ENCODE peak calls at places on chromosomes 6 and 20, in eight cellular contexts. G is heart left ventricle, X is astrocyte, D is GM23338, S is tibial nerve, N is psoas muscle, O is cardiac muscle cell, C is nephron progenitor cell. Z is an unnamed sample.
A peak's percentile ranks its signal among the peaks of the same experiment; 100 is the strongest.

GRCh38 chr6:30359276-30359675 is 14.3 kb downstream of the RPP21 start:
- DNase-seq in O (no peak), X (no peak), S (no peak), C (no peak), N (no peak), D (no peak), G (no peak), Z (no peak)

GRCh38 chr6:658244-658643 is 1.3 kb upstream of the HUS1B start:
- DNase-seq in C (no peak), D (no peak), S (no peak), X (peak; percentile 94), G (no peak), O (peak; percentile 90), N (no peak), Z (peak; percentile 17)

GRCh38 chr20:39886650-39887190 is 802.3 kb downstream of the MAFB start:
- DNase-seq in G (peak; percentile 31), X (no peak), C (no peak), O (no peak), D (no peak), S (peak; percentile 52), N (peak; percentile 26), Z (no peak)

GRCh38 chr6:81752969-81753708 is 658 bp upstream of the TENT5A start:
- DNase-seq in N (peak; percentile 94), D (peak; percentile 71), S (peak; percentile 86), G (peak; percentile 97), O (peak; percentile 97), C (peak; percentile 85), X (peak; percentile 85), Z (peak; percentile 90)

GRCh38 chr20:37414636-37415035 is 68.7 kb downstream of the SRC start:
- DNase-seq in G (no peak), C (no peak), D (no peak), O (no peak), S (no peak), N (no peak), X (no peak), Z (no peak)

GRCh38 chr6:90135672-90136071 is 161.0 kb downstream of the BACH2 start:
- DNase-seq in C (no peak), G (no peak), O (peak; percentile 62), S (no peak), X (peak; percentile 94), N (peak; percentile 40), D (no peak), Z (peak; percentile 45)

GRCh38 chr6:11194399-11195274 is 37.8 kb downstream of the NEDD9 start:
- DNase-seq in S (no peak), O (peak; percentile 95), N (no peak), G (no peak), C (no peak), D (peak; percentile 57), X (peak; percentile 89), Z (peak; percentile 41)

GRCh38 chr6:13711726-13712484 is at the start of gene RANBP9:
- DNase-seq in D (peak; percentile 93), X (peak; percentile 83), G (peak; percentile 89), N (peak; percentile 91), C (peak; percentile 88), O (peak; percentile 93), S (peak; percentile 73), Z (peak; percentile 75)

GRCh38 chr6:114000066-114000465 is 29.1 kb upstream of the HDAC2 start:
- DNase-seq in N (no peak), S (no peak), D (no peak), X (peak; percentile 65), O (no peak), G (no peak), C (no peak), Z (peak; percentile 29)

GRCh38 chr6:117167520-117168271 is 97.7 kb upstream of the VGLL2 start:
- DNase-seq in O (no peak), D (peak; percentile 48), N (peak; percentile 37), X (peak; percentile 35), G (no peak), S (no peak), C (no peak), Z (peak; percentile 7)

GRCh38 chr6:128379577-128379976 is 140.8 kb downstream of the PTPRK start:
- DNase-seq in G (no peak), O (peak; percentile 2), C (no peak), S (no peak), D (no peak), N (no peak), X (no peak), Z (no peak)

GRCh38 chr6:75643173-75643572 is 41.5 kb downstream of the SENP6 start:
- DNase-seq in X (peak; percentile 2), S (no peak), O (no peak), D (no peak), C (no peak), G (no peak), N (no peak), Z (peak; percentile 10)

GRCh38 chr6:47094351-47094925 is 52.3 kb upstream of the ADGRF1 start:
- DNase-seq in O (peak; percentile 38), S (no peak), N (no peak), G (no peak), C (no peak), X (peak; percentile 39), D (peak; percentile 32), Z (no peak)

GRCh38 chr6:91276315-91276714 is 689.4 kb upstream of the MAP3K7 start:
- DNase-seq in D (peak; percentile 82), X (peak; percentile 20), N (no peak), O (no peak), G (no peak), C (no peak), S (no peak), Z (no peak)

GRCh38 chr20:63755933-63756647 is 16.5 kb downstream of the SLC2A4RG start:
- DNase-seq in X (no peak), S (no peak), N (no peak), O (no peak), C (no peak), D (no peak), G (no peak), Z (no peak)

GRCh38 chr20:39381598-39381997 is 419.5 kb downstream of the DHX35 start:
- DNase-seq in X (no peak), D (peak; percentile 7), C (no peak), N (no peak), G (no peak), S (no peak), O (no peak), Z (no peak)

GRCh38 chr6:135853227-135853626 is 1.7 kb downstream of the PDE7B start:
- DNase-seq in S (no peak), X (no peak), D (no peak), C (no peak), O (peak; percentile 81), G (no peak), N (no peak), Z (no peak)

GRCh38 chr6:95243091-95243490 is 334.2 kb upstream of the MANEA start:
- DNase-seq in O (peak; percentile 2), X (no peak), D (no peak), C (no peak), G (no peak), N (no peak), S (no peak), Z (no peak)

GRCh38 chr20:18066421-18067333 is 9.0 kb upstream of the OVOL2 start:
- DNase-seq in G (no peak), O (no peak), D (peak; percentile 54), C (no peak), S (no peak), X (no peak), N (no peak), Z (no peak)

GRCh38 chr6:35238843-35239289 is 20.7 kb upstream of the ZNF76 start:
- DNase-seq in X (no peak), D (peak; percentile 90), O (peak; percentile 93), G (peak; percentile 94), C (no peak), S (no peak), N (no peak), Z (no peak)

GRCh38 chr6:47179286-47179685 is 130.4 kb downstream of the TNFRSF21 start:
- DNase-seq in C (no peak), N (no peak), G (no peak), D (no peak), S (no peak), X (no peak), O (no peak), Z (no peak)

DNA sequence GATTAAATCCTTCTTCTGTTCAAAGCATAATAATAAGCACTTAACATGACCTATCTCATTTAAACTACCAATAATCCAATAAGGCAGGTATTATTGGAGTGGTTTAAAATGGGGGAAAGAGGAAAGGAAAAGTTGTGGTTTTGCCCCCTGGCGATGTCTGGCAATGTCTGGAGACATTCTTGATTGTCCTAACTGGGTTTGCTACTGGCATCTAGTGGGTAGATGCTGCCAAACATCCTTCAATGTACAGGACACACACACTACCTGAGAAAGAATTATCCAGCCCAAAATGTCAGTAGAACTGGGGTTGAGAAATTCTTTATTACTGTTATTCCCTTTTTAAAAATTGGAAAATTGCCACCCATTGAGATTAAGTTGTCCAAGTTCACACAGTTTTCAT is 25.2 kb upstream of the SRSF6 start:
- DNase-seq in D (no peak), X (no peak), C (no peak), S (no peak), N (no peak), O (no peak), G (no peak), Z (no peak)
- TF ChIP-seq CTCF in D (no peak), X (no peak), C (no peak), S (no peak), N (no peak), O (no peak), G (no peak), Z (peak; percentile 33)

GRCh38 chr6:115977220-115977619 is 83.5 kb downstream of the FRK start:
- DNase-seq in G (no peak), N (no peak), S (no peak), O (no peak), D (no peak), C (no peak), X (no peak), Z (no peak)
- TF ChIP-seq CTCF in G (no peak), N (no peak), S (no peak), O (no peak), D (no peak), C (no peak), X (no peak), Z (no peak)

DNA sequence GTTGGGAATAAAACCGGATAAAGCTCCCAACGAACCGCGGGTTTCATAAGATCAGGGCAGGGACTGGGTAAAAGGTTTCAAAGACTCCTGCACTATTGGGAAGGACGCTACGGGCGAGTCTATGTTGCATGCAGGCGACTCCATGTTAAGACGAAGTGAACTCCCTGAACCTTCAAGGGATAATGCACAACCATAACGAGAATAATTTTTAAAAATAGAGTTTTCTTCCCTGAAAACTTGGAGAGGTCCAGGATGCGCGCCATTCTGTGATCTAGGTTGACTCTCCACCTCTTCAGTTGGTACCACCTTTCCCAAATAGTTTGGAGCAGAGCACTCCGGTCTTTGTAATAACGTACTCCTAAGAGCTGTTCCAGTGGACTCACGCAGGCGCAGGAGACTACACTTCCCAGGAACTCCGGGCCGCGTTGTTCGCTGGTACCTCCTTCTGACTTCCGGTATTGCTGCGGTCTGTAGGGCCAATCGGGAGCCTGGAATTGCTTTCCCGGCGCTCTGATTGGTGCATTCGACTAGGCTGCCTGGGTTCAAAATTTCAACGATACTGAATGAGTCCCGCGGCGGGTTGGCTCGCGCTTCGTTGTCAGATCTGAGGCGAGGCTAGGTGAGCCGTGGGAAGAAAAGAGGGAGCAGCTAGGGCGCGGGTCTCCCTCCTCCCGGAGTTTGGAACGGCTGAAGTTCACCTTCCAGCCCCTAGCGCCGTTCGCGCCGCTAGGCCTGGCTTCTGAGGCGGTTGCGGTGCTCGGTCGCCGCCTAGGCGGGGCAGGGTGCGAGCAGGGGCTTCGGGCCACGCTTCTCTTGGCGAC is at the start of gene TPX2:
- DNase-seq in N (peak; percentile 94), G (peak; percentile 97), C (peak; percentile 91), O (peak; percentile 98), D (peak; percentile 100), X (peak; percentile 93), S (peak; percentile 93), Z (peak; percentile 95)
- TF ChIP-seq CTCF in N (no peak), G (no peak), C (no peak), O (peak; percentile 20), D (no peak), X (no peak), S (no peak), Z (peak; percentile 36)

GRCh38 chr20:46549188-46549967 is 1.1 kb downstream of the OCSTAMP start:
- DNase-seq in X (no peak), O (no peak), D (no peak), C (no peak), N (no peak), S (no peak), G (no peak), Z (no peak)
- TF ChIP-seq CTCF in X (no peak), O (no peak), D (peak; percentile 16), C (no peak), N (no peak), S (no peak), G (no peak), Z (peak; percentile 12)